ENCODE peak calls at places on chromosomes 3 and 15, in six cellular contexts. F is HuH-7.5, G is GM10248, S is substantia nigra, K is NCI-H460, M is epithelial cell of esophagus. H is an unnamed sample.

GRCh38 chr3:141000027-141000663 is 51.0 kb upstream of the SPSB4 start:
- DNase-seq in S (peak; percentile 38), F (peak; percentile 33), K (peak; percentile 33), M (peak; percentile 70), G (peak; percentile 44), H (peak; percentile 15)

GRCh38 chr3:100500320-100500880 is 8.0 kb downstream of the TMEM45A start:
- DNase-seq in M (no peak), S (no peak), K (no peak), F (no peak), G (no peak), H (no peak)

GRCh38 chr3:101938262-101938847 is 89.0 kb downstream of the NFKBIZ start:
- DNase-seq in G (no peak), S (no peak), M (no peak), K (no peak), F (peak; percentile 36), H (no peak)

GRCh38 chr15:83014205-83014653 is 2.8 kb upstream of the C15orf40 start:
- DNase-seq in S (no peak), F (no peak), M (no peak), K (no peak), G (no peak), H (no peak)

GRCh38 chr3:128726691-128727031 is 678 bp downstream of the RAB7A start:
- DNase-seq in K (peak; percentile 32), G (no peak), M (peak; percentile 94), F (no peak), S (peak; percentile 30), H (peak; percentile 41)

GRCh38 chr3:178270838-178271237 is 265.4 kb upstream of the KCNMB2 start:
- DNase-seq in K (no peak), M (peak; percentile 22), G (no peak), F (no peak), S (no peak), H (no peak)

GRCh38 chr15:36370735-36371115 is 208.7 kb upstream of the CDIN1 start:
- DNase-seq in S (no peak), F (no peak), G (no peak), M (peak; percentile 70), K (peak; percentile 11), H (peak; percentile 57)

GRCh38 chr3:184663756-184664155 is 48.1 kb downstream of the MAGEF1 start:
- DNase-seq in M (no peak), S (no peak), K (no peak), G (no peak), F (no peak), H (peak; percentile 32)

GRCh38 chr15:57044961-57045360 is 126.5 kb downstream of the TCF12 start:
- DNase-seq in G (no peak), M (no peak), F (no peak), S (no peak), K (no peak), H (no peak)

GRCh38 chr15:81032818-81033217 is 32.1 kb downstream of the TLNRD1 start:
- DNase-seq in F (no peak), K (no peak), M (no peak), G (no peak), S (no peak), H (no peak)

GRCh38 chr3:33791477-33792166 is 6.8 kb upstream of the PDCD6IP start:
- DNase-seq in M (peak; percentile 99), G (no peak), S (no peak), F (no peak), K (no peak), H (no peak)

GRCh38 chr3:38108649-38109579 is 28.0 kb downstream of the ACAA1 start:
- DNase-seq in M (no peak), S (no peak), G (no peak), K (no peak), F (no peak), H (no peak)

GRCh38 chr3:98779936-98780335 is 16.8 kb downstream of the ST3GAL6 start:
- DNase-seq in S (no peak), M (no peak), G (no peak), K (no peak), F (no peak), H (no peak)

GRCh38 chr3:36842275-36842674 is 77.9 kb upstream of the DCLK3 start:
- DNase-seq in S (no peak), G (no peak), F (no peak), M (no peak), K (no peak), H (no peak)

GRCh38 chr3:171640520-171641412 is 169.5 kb downstream of the PLD1 start:
- DNase-seq in S (no peak), G (no peak), K (no peak), F (no peak), M (peak; percentile 23), H (no peak)

GRCh38 chr15:68599153-68599545 is 20.4 kb downstream of the CORO2B start:
- DNase-seq in K (no peak), M (no peak), G (no peak), S (no peak), F (no peak), H (no peak)

GRCh38 chr3:114447545-114447944 is 153.7 kb downstream of the TIGIT start:
- DNase-seq in F (no peak), M (no peak), K (no peak), G (no peak), S (no peak), H (no peak)

GRCh38 chr15:39180494-39180930 is 400.4 kb upstream of the THBS1 start:
- DNase-seq in K (no peak), S (no peak), G (no peak), F (no peak), M (no peak), H (peak; percentile 85)

GRCh38 chr3:140035856-140036255 is 100.9 kb downstream of the CLSTN2 start:
- DNase-seq in M (no peak), K (no peak), S (no peak), G (no peak), F (no peak), H (no peak)

GRCh38 chr3:34374521-34374920 is 576.1 kb downstream of the PDCD6IP start:
- DNase-seq in S (no peak), M (no peak), K (no peak), G (no peak), F (no peak), H (no peak)

GRCh38 chr3:13767030-13767429 is 112.8 kb downstream of the WNT7A start:
- DNase-seq in F (no peak), S (no peak), K (no peak), M (no peak), G (no peak), H (no peak)

GRCh38 chr3:46127503-46127902 is 80.6 kb downstream of the CCR1 start:
- DNase-seq in M (peak; percentile 81), S (no peak), K (no peak), G (no peak), F (no peak), H (peak; percentile 66)

GRCh38 chr3:68057637-68058320 is 403.4 kb upstream of the SUCLG2 start:
- DNase-seq in G (no peak), K (no peak), S (no peak), F (no peak), M (no peak), H (no peak)

GRCh38 chr3:16102905-16103364 is 71.5 kb upstream of the GALNT15 start:
- DNase-seq in K (no peak), F (no peak), M (peak; percentile 43), G (no peak), S (no peak), H (peak; percentile 65)

GRCh38 chr15:98943609-98944111 is 63.9 kb downstream of the PGPEP1L start:
- DNase-seq in G (no peak), F (no peak), K (no peak), S (peak; percentile 30), M (no peak), H (no peak)

GRCh38 chr3:112005091-112005672 is 6.5 kb downstream of the TAGLN3 start:
- DNase-seq in M (peak; percentile 72), S (no peak), K (no peak), G (no peak), F (no peak), H (no peak)

H was measured in GM04504.